ENCODE peak calls at places on chromosomes 11 and 22, in five cellular contexts. W, M, A, J and R are unnamed samples.

GRCh38 chr11:76172583-76172982 is 33.7 kb downstream of the WNT11 start:
- DNase-seq in M (no peak), W (no peak), J (no peak), A (no peak), R (no peak)

GRCh38 chr22:49668402-49668801 is 159.3 kb downstream of the BRD1 start:
- DNase-seq in A (peak; percentile 58), W (no peak), J (no peak), M (no peak), R (no peak)

GRCh38 chr22:20384865-20385264 is 9.1 kb upstream of the ZNF74 start:
- DNase-seq in J (no peak), M (no peak), W (no peak), A (no peak), R (no peak)

GRCh38 chr11:121936375-121936774 is 179.6 kb downstream of the BLID start:
- DNase-seq in W (no peak), J (no peak), A (no peak), M (no peak), R (no peak)

GRCh38 chr22:48740731-48741405 is 1086.8 kb downstream of the BRD1 start:
- DNase-seq in J (peak; percentile 57), M (peak; percentile 17), A (peak; percentile 52), W (no peak), R (no peak)

GRCh38 chr11:102070766-102071165 is 23.5 kb downstream of the CFAP300 start:
- DNase-seq in W (no peak), J (no peak), A (no peak), M (no peak), R (no peak)

GRCh38 chr11:60221706-60222105 is 21.2 kb downstream of the MS4A4E start:
- DNase-seq in W (no peak), J (no peak), A (no peak), M (no peak), R (no peak)

GRCh38 chr11:87405843-87406242 is 368.1 kb downstream of the TMEM135 start:
- DNase-seq in J (no peak), M (no peak), W (no peak), A (no peak), R (no peak)

GRCh38 chr11:125514336-125515101 is 18.5 kb upstream of the FEZ1 start:
- DNase-seq in J (no peak), W (no peak), A (no peak), M (peak; percentile 32), R (peak; percentile 39)

GRCh38 chr22:43253839-43254238 is 66.9 kb upstream of the TTLL12 start:
- DNase-seq in A (no peak), J (no peak), W (no peak), M (no peak), R (no peak)

GRCh38 chr11:88312665-88313064 is 24.9 kb downstream of the CTSC start:
- DNase-seq in W (no peak), J (no peak), M (no peak), A (no peak), R (no peak)

GRCh38 chr22:41343717-41344116 is 38.0 kb upstream of the TEF start:
- DNase-seq in M (no peak), A (no peak), W (no peak), J (no peak), R (no peak)

GRCh38 chr22:37911697-37912096 is 5.6 kb downstream of the MICALL1 start:
- DNase-seq in A (no peak), W (no peak), J (no peak), M (no peak), R (no peak)
- H3K27ac ChIP-seq in A (peak overlapping the region; percentile 86), W (no peak overlapping the region), J (no peak overlapping the region), M (peak overlapping the region; percentile 58), R (no peak overlapping the region)

GRCh38 chr22:23570681-23571080 is 9.4 kb downstream of the IGLL1 start:
- DNase-seq in M (no peak), A (no peak), W (no peak), J (peak; percentile 53), R (no peak)

GRCh38 chr22:23569291-23569690 is 10.8 kb downstream of the IGLL1 start:
- DNase-seq in W (no peak), J (peak; percentile 42), M (no peak), A (no peak), R (no peak)

GRCh38 chr22:23566716-23567475 is 13.2 kb downstream of the IGLL1 start:
- DNase-seq in A (peak; percentile 60), J (peak; percentile 56), W (no peak), M (no peak), R (no peak)

GRCh38 chr22:23565942-23566715 is 14.0 kb downstream of the IGLL1 start:
- DNase-seq in W (peak; percentile 67), M (no peak), J (peak; percentile 74), A (peak; percentile 57), R (no peak)

DNA sequence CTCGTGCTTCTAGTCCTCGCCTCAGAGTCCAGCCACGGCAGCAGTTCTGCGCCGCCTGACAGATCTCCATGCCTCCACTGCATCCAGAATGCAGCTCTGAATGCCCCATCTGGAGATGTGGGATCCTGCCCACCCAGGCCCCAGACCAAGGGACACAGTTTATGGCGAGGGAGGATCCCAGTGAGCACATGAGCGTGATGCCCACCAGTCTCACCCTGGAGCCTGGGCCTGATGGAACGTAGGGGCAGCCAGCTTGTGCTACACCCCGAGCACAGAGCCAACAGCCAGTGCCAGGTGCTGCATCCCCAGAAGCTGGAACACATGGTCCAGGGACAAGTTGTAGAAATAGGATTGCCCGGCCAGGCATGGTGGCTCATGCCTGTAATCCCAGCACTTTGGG is 10.4 kb downstream of the IGLL1 start:
- DNase-seq in M (no peak), A (peak; percentile 9), J (peak; percentile 49), W (no peak), R (no peak)
- H3K4me3 ChIP-seq in M (no peak overlapping the region), A (no peak overlapping the region), J (no peak overlapping the region), W (no peak overlapping the region), R (no peak overlapping the region)

DNA sequence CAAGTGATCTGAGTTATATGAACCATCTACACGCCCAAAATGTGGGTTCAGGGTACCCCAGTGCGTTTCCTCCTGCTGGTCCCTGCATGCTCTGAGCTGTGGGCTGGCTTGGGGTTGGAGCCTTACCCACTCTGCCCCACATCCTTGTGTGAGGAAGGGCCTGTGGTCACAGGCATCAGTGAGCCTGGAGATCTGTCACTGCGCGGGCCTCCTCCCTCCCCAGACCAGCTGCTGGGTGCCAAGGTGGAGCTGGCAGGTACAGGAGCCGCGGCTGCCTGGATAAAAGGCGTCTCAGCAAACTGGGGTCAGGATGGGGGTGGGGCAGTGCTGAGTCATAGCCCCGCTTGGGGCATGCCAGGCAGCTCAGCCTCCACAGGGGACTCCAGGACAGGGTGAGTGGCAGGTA is 17.9 kb downstream of the GNAZ start:
- DNase-seq in M (peak; percentile 78), A (no peak), J (no peak), W (no peak), R (no peak)
- H3K27ac ChIP-seq in M (no peak overlapping the region), A (no peak overlapping the region), J (no peak overlapping the region), W (no peak overlapping the region), R (no peak overlapping the region)

GRCh38 chr11:16924462-16924825 is 89.8 kb downstream of the PLEKHA7 start:
- DNase-seq in W (no peak), J (no peak), A (no peak), M (no peak), R (no peak)
- H3K4me3 ChIP-seq in W (peak overlapping the region; percentile 78), J (peak overlapping the region; percentile 51), A (peak overlapping the region; percentile 47), M (peak overlapping the region; percentile 47), R (no peak overlapping the region)

GRCh38 chr11:13140028-13140870 is 131.1 kb downstream of the RASSF10 start:
- DNase-seq in M (peak; percentile 78), W (peak; percentile 49), A (no peak), J (no peak), R (no peak)

GRCh38 chr11:13136272-13136596 is 127.1 kb downstream of the RASSF10 start:
- DNase-seq in J (no peak), M (no peak), A (no peak), W (peak; percentile 32), R (no peak)

GRCh38 chr11:13137778-13138400 is 128.8 kb downstream of the RASSF10 start:
- DNase-seq in W (no peak), A (no peak), J (no peak), M (no peak), R (no peak)

GRCh38 chr11:13134886-13135285 is 125.8 kb downstream of the RASSF10 start:
- DNase-seq in A (no peak), M (no peak), W (no peak), J (no peak), R (no peak)

DNA sequence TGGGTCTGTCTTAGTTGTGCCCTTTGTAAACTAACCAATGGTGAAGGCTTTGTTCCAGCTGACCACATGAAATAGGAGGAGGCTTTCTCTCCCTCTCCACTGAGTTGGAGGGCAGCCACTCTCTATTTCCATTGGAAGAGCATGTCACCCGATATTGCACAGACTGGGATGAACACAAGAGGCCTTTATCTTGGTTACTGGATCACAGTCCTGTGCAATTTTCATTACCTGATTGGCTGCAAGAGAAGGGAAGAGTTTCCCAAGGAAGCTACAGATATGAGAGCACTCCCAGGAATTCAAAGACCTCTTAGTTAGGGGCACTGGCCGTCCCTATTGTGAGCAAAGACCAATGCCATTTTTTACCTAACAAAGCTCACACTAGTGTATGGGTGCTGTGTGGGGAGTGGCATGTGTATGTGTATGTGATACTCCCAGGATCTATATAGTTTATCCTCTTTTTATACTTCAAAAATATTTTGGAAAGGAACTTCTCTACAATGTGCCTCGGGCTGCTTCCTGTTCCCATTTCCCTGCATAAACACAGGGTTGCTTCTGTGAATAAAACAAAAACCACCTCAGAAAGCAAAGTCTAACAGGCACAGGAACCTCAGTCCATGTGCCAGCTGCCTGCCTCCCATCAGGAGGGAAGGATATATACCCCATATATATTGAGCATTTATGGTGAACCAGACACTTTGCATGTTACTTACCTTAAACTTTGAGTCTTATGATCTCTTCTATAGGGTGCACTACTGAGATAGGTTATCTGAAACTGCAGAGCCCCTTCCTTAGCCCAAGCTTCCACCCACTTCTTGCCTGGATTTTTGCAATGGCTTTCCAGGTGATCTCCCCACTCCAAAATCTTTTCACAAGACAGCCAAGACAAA is 126.5 kb downstream of the RASSF10 start:
- DNase-seq in W (peak; percentile 78), M (no peak), A (no peak), J (no peak), R (no peak)
- H3K27ac ChIP-seq in W (peak overlapping the region; percentile 83), M (no peak overlapping the region), A (no peak overlapping the region), J (no peak overlapping the region), R (no peak overlapping the region)